ENCODE peak calls at places on chromosome 19, in six cellular contexts. W is stomach, Z is suprapubic skin, J is testis, L is adrenal gland, E is Peyer's patch. I is an unnamed sample.

GRCh38 chr19:57606931-57607330 is 7.1 kb upstream of the ZNF134 start:
- DNase-seq in J (no peak), E (no peak), Z (no peak), W (no peak), L (no peak), I (no peak)

GRCh38 chr19:54882758-54883157 is 8.7 kb downstream of the FCAR start:
- DNase-seq in L (no peak), W (no peak), E (no peak), Z (no peak), J (no peak), I (no peak)

GRCh38 chr19:55146648-55147218 is 2.3 kb downstream of the TNNT1 start:
- DNase-seq in J (no peak), Z (no peak), L (no peak), E (no peak), W (no peak), I (no peak)

GRCh38 chr19:47107953-47108746 is 5.4 kb downstream of the ZC3H4 start:
- DNase-seq in J (no peak), W (no peak), Z (no peak), E (no peak), L (no peak), I (no peak)

GRCh38 chr19:39599116-39599515 is 3.2 kb upstream of the LGALS13 start:
- DNase-seq in E (no peak), L (peak; percentile 28), J (peak; percentile 16), Z (no peak), W (no peak), I (no peak)

GRCh38 chr19:19490247-19490968 is 24.9 kb downstream of the TSSK6 start:
- DNase-seq in W (peak; percentile 79), L (peak; percentile 84), Z (peak; percentile 87), E (peak; percentile 75), J (peak; percentile 85), I (peak; percentile 83)

GRCh38 chr19:3669616-3670257 is 30.5 kb downstream of the PIP5K1C start:
- DNase-seq in L (no peak), Z (no peak), W (no peak), J (no peak), E (no peak), I (no peak)

GRCh38 chr19:36265856-36266374 is 51.0 kb downstream of the ZNF146 start:
- DNase-seq in Z (no peak), L (peak; percentile 7), W (no peak), J (no peak), E (no peak), I (no peak)

GRCh38 chr19:51993422-51993821 is 6.8 kb upstream of the ZNF350 start:
- DNase-seq in E (no peak), J (no peak), W (no peak), Z (no peak), L (no peak), I (no peak)

GRCh38 chr19:47518139-47518538 is 3.3 kb upstream of the NAPA start:
- DNase-seq in W (no peak), E (no peak), L (no peak), J (no peak), Z (no peak), I (no peak)

GRCh38 chr19:35267818-35268545 is 780 bp upstream of the USF2 start:
- DNase-seq in E (peak; percentile 87), Z (no peak), J (peak; percentile 69), W (peak; percentile 78), L (peak; percentile 77), I (peak; percentile 78)

GRCh38 chr19:41218615-41219507 is at the start of gene AXL:
- DNase-seq in L (peak; percentile 85), E (peak; percentile 61), W (peak; percentile 39), J (peak; percentile 83), Z (peak; percentile 93), I (peak; percentile 28)

GRCh38 chr19:23095406-23095805 is 21.4 kb upstream of the ZNF730 start:
- DNase-seq in J (no peak), E (no peak), L (no peak), W (no peak), Z (no peak), I (no peak)

GRCh38 chr19:9621156-9622037 is at the start of gene ZNF561:
- DNase-seq in J (peak; percentile 88), E (peak; percentile 92), L (peak; percentile 80), Z (peak; percentile 90), W (peak; percentile 84), I (peak; percentile 86)

GRCh38 chr19:46791944-46792343 is 3.5 kb upstream of the SLC1A5 start:
- DNase-seq in E (no peak), L (no peak), J (no peak), Z (no peak), W (no peak), I (no peak)

GRCh38 chr19:34232566-34233481 is 21.5 kb upstream of the GARRE1 start:
- DNase-seq in W (no peak), L (peak; percentile 51), J (peak; percentile 63), Z (no peak), E (no peak), I (peak; percentile 30)

DNA sequence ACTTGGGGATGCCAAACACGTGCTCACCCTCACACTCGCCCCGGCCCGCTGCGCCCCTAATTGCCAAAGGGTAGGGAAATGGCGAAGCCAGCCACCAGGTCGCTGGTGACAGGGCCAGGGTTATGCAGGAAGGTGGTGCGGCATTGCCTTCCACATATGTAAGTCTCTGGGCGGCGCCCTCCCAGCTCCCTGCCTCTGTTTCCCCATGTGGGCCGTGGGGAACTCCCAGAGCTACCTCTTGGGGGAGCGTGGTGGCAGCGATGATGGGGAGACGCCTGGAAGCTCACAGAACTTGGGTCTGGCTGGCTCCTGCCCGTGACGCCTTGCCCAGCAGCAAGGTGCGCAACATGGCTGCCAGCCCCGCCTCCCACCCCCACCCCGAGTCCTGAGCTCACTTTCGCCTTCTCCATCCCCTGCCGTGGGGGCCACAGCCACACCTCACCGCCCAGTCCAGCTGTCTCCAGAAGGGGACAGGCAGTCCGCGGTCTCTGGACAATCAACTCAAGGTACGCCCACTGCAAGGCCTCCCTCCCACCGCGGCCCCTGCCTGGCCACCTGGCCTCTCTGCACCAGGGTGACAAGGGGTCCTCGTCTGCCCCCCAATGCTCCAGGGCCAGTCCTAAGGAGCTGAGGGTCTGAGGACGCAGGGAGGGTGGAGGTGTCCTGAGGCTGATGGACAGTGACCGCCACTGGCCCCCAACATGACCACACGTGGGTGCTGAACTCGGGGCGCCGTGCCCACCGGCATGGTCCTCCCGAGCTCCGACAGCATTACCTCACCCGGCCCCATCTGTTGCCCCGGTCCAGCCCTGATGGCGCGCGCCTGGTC is 6.6 kb downstream of the C19orf25 start:
- DNase-seq in E (no peak), L (no peak), J (no peak), W (no peak), Z (no peak), I (no peak)
- H3K4me1 ChIP-seq in E (peaks cover 51% of the 10 kb centered on the region), L (peaks cover 47% of the 10 kb centered on the region), J (peaks cover 18% of the 10 kb centered on the region), W (peaks cover 66% of the 10 kb centered on the region), Z (peaks cover 61% of the 10 kb centered on the region), I (peaks cover 58% of the 10 kb centered on the region)

GRCh38 chr19:32416749-32417469 is 11.3 kb downstream of the DPY19L3 start:
- DNase-seq in J (no peak), E (no peak), L (no peak), Z (no peak), W (no peak), I (no peak)
- TF ChIP-seq POLR2A in J (no peak), E (no peak), L (no peak), Z (no peak), W (no peak), I (no peak)

DNA sequence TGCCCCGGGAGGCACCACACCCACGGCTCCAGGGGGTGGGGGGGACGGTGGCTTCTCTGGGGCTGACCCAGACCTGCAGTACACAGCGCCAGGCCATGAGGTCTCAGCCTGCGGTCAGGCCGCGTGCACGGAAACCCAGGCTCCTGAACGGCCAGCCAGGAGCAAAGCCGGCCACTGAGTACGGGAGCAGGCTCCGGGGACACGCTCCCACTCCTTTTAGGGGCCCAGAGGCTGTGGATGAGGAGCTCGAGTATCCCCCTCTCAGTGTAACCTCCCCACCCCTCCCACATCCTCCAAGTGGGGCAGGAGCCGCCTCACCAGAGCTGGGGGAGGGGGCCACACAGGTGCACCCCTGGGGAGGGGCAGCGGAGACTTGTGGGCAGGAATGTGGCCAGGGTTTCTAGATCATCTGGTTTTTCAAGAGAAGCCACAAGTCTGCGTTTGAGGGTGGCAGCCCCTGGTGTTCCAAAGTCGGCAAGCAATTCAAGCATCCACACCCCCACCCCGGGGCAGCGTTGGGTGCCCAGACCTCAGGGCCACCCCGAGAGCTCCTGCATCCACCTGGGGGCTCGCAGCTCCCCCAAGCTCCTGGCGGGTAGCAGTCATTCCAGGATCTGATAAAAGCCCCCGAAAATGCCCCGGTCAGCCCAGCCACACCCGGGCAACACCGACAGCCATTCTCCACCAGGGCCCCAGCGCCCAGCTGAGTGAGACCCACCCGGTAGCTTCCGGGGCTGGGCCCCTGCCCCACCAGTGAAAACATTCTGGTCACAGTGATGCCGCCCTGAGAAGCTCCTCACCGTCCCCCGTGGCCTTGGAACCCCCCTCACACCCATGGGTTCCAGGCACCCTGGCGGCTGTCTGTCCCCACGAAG is 6.1 kb downstream of the SBNO2 start:
- DNase-seq in J (peak; percentile 48), Z (peak; percentile 70), L (peak; percentile 49), W (no peak), E (no peak), I (no peak)
- H3K27ac ChIP-seq in J (peak overlapping the region; percentile 92), Z (peak overlapping the region; percentile 98), L (peak overlapping the region; percentile 100), W (peak overlapping the region; percentile 98), E (peak overlapping the region; percentile 77), I (peak overlapping the region; percentile 84)

GRCh38 chr19:15466851-15467733 is 2.7 kb upstream of the RASAL3 start:
- DNase-seq in Z (no peak), E (no peak), W (no peak), J (no peak), L (no peak), I (no peak)
- H3K4me1 ChIP-seq in Z (peaks cover 14% of the 10 kb centered on the region), E (peaks cover 15% of the 10 kb centered on the region), W (peaks cover 11% of the 10 kb centered on the region), J (no peaks in the 10 kb centered on the region), L (peaks cover 11% of the 10 kb centered on the region), I (peaks cover 8% of the 10 kb centered on the region)

GRCh38 chr19:11339254-11340098 is at the start of gene RAB3D:
- DNase-seq in Z (peak; percentile 95), J (peak; percentile 91), L (peak; percentile 92), W (peak; percentile 96), E (peak; percentile 92), I (peak; percentile 97)
- TF ChIP-seq POLR2A in Z (peak; percentile 40), J (no peak), L (no peak), W (no peak), E (peak; percentile 46), I (peak; percentile 89)

DNA sequence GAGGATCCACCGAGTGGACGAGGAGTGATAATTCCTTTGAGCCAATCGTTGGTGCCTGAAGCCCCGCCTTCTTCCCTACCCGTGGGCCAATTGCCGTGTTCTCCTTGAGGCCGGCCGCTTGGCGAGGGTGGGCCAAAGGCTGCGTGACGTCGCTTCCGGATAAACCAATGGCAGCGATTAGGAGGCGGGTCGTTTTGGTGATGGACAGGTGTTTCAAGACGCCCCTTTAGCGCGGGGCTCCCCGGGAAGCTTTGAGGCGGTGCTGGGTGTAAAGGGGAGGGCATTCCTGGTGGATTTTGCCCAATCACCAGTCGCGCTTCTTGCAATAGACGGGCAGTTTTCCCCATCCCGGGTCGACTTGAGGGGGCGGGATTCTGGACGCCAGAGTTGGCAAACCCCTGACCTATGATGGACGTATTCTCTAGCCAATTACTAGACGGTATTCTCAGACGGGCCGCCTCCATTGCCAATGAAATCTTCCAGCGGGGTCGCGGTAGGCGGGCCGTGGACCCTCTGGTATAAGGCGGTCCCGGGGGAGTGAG is 310 bp upstream of the PRMT1 start:
- DNase-seq in J (peak; percentile 100), Z (peak; percentile 100), W (peak; percentile 100), E (peak; percentile 100), L (peak; percentile 100), I (peak; percentile 100)
- H3K27ac ChIP-seq in J (peak overlapping the region; percentile 96), Z (peak overlapping the region; percentile 95), W (peak overlapping the region; percentile 95), E (peak overlapping the region; percentile 85), L (peak overlapping the region; percentile 96), I (peak overlapping the region; percentile 91)

GRCh38 chr19:14440049-14440448 is 6.9 kb downstream of the PKN1 start:
- DNase-seq in W (peak; percentile 72), Z (no peak), J (peak; percentile 45), E (peak; percentile 71), L (peak; percentile 53), I (no peak)
- H3K4me1 ChIP-seq in W (peaks cover 27% of the 10 kb centered on the region), Z (peaks cover 24% of the 10 kb centered on the region), J (peaks cover 12% of the 10 kb centered on the region), E (peaks cover 4% of the 10 kb centered on the region), L (peaks cover 33% of the 10 kb centered on the region), I (peaks cover 3% of the 10 kb centered on the region)

GRCh38 chr19:18389736-18390074 is 3.7 kb downstream of the GDF15 start:
- DNase-seq in Z (no peak), E (no peak), L (no peak), J (no peak), W (no peak), I (no peak)
- TF ChIP-seq POLR2A in Z (no peak), E (no peak), L (no peak), J (no peak), W (no peak), I (no peak)

I was measured in body of pancreas.